ENCODE peak calls at places on chromosomes 6 and 20, in four cellular contexts. W is A549, M is K562, V is HepG2. N is an unnamed sample.

GRCh38 chr20:18006684-18007083 is 37.9 kb downstream of the MGME1 start:
- DNase-seq in V (no peak), M (no peak), W (no peak), N (no peak)

GRCh38 chr6:43848992-43849391 is 79.0 kb downstream of the VEGFA start:
- DNase-seq in W (no peak), M (no peak), V (peak), N (no peak)

GRCh38 chr20:50187403-50188051 is 3.1 kb upstream of the CEBPB start:
- DNase-seq in M (peak), V (peak), W (peak), N (peak)

GRCh38 chr20:3658708-3659491 is 4.3 kb downstream of the GFRA4 start:
- DNase-seq in W (no peak), M (no peak), V (peak), N (no peak)

GRCh38 chr20:3101737-3102574 is 17.4 kb upstream of the AVP start:
- DNase-seq in V (no peak), W (no peak), M (no peak), N (no peak)

GRCh38 chr20:23754731-23755130 is 4.0 kb upstream of the CST1 start:
- DNase-seq in W (no peak), M (no peak), V (no peak), N (no peak)

GRCh38 chr6:152338335-152339125 is 298.6 kb downstream of the SYNE1 start:
- DNase-seq in V (peak), M (peak), W (peak), N (peak)

GRCh38 chr20:34375977-34376430 is 12.9 kb downstream of the ITCH start:
- DNase-seq in M (no peak), V (peak), W (no peak), N (no peak)

GRCh38 chr6:19478992-19479391 is 358.2 kb upstream of the ID4 start:
- DNase-seq in M (no peak), W (no peak), V (no peak), N (peak)

GRCh38 chr6:157838718-157839430 is 15.8 kb downstream of the SNX9 start:
- DNase-seq in M (no peak), V (no peak), W (no peak), N (no peak)

GRCh38 chr6:138105446-138105845 is 1.8 kb downstream of the PERP start:
- DNase-seq in M (no peak), V (peak), W (peak), N (no peak)

GRCh38 chr6:157068691-157069228 is 254.6 kb downstream of the TMEM242 start:
- DNase-seq in W (no peak), V (no peak), M (no peak), N (peak)

GRCh38 chr6:157236040-157236725 is 87.1 kb downstream of the TMEM242 start:
- DNase-seq in W (no peak), V (no peak), M (no peak), N (no peak)

GRCh38 chr6:139257821-139258398 is 33.9 kb downstream of the TXLNB start:
- DNase-seq in V (no peak), M (no peak), W (no peak), N (no peak)

GRCh38 chr6:137873273-137873762 is 6.3 kb downstream of the TNFAIP3 start:
- DNase-seq in W (peak), V (peak), M (no peak), N (peak)

GRCh38 chr6:3343089-3343901 is 84.5 kb downstream of the PSMG4 start:
- DNase-seq in V (no peak), M (no peak), W (no peak), N (no peak)

GRCh38 chr6:43644940-43645612 is at the start of gene RSPH9:
- DNase-seq in W (peak), V (no peak), M (no peak), N (peak)

GRCh38 chr6:48567016-48567415 is 456.0 kb upstream of the PTCHD4 start:
- DNase-seq in M (no peak), W (no peak), V (no peak), N (no peak)

GRCh38 chr20:32650545-32650944 is 23.2 kb downstream of the C20orf203 start:
- DNase-seq in W (no peak), V (no peak), M (peak), N (no peak)

GRCh38 chr6:107113460-107114212 is 1.7 kb downstream of the BEND3 start:
- DNase-seq in V (no peak), M (no peak), W (no peak), N (no peak)

GRCh38 chr20:62734881-62735280 is 26.2 kb downstream of the NTSR1 start:
- DNase-seq in M (no peak), W (no peak), V (no peak), N (no peak)

GRCh38 chr6:26554669-26555504 is 16.7 kb downstream of the HMGN4 start:
- DNase-seq in W (peak), M (no peak), V (peak), N (peak)

GRCh38 chr20:6994452-6994851 is 227.0 kb downstream of the BMP2 start:
- DNase-seq in M (no peak), V (no peak), W (peak), N (no peak)

GRCh38 chr20:31823360-31824124 is 4.4 kb downstream of the MYLK2 start:
- DNase-seq in V (no peak), M (no peak), W (no peak), N (no peak)

GRCh38 chr6:17710331-17710730 is 3.6 kb upstream of the NUP153 start:
- DNase-seq in W (no peak), M (no peak), V (peak), N (peak)

GRCh38 chr6:24926192-24926591 is 9.6 kb downstream of the RIPOR2 start:
- DNase-seq in V (peak), M (no peak), W (no peak), N (no peak)

GRCh38 chr6:123838612-123839279 is 35.1 kb downstream of the NKAIN2 start:
- DNase-seq in W (no peak), V (no peak), M (no peak), N (no peak)

GRCh38 chr6:7529141-7529540 is 12.3 kb upstream of the DSP start:
- DNase-seq in M (no peak), V (no peak), W (no peak), N (no peak)

DNA sequence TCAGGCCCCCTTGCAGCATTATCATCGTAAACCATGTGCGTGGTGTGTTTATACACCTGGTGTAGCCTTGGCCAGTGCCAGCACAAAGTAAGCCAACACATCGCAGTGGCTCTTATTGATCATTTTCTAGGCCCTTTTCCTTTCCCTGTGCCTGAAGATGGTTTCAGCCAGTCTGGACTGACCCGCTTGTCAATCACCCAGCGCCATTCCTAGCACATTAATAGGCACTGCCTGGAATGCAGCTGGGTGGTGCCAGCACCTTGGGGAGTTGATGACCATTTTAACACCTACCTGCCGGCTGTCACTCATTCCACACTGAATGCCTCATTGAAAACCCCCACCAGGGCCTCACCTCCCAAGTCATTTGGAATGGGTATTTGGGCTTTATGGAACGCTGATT is 4.9 kb upstream of the UQCC2 start:
- DNase-seq in V (no peak), W (no peak), M (no peak), N (no peak)
- TF ChIP-seq MAZ in V (no peak), W (no peak), M (no peak), N (no peak)

GRCh38 chr6:100719883-100720682 is 161.0 kb downstream of the ASCC3 start:
- DNase-seq in W (peak), M (peak), V (peak), N (peak)
- TF ChIP-seq MAZ in W (no peak), M (no peak), V (no peak), N (no peak)

DNA sequence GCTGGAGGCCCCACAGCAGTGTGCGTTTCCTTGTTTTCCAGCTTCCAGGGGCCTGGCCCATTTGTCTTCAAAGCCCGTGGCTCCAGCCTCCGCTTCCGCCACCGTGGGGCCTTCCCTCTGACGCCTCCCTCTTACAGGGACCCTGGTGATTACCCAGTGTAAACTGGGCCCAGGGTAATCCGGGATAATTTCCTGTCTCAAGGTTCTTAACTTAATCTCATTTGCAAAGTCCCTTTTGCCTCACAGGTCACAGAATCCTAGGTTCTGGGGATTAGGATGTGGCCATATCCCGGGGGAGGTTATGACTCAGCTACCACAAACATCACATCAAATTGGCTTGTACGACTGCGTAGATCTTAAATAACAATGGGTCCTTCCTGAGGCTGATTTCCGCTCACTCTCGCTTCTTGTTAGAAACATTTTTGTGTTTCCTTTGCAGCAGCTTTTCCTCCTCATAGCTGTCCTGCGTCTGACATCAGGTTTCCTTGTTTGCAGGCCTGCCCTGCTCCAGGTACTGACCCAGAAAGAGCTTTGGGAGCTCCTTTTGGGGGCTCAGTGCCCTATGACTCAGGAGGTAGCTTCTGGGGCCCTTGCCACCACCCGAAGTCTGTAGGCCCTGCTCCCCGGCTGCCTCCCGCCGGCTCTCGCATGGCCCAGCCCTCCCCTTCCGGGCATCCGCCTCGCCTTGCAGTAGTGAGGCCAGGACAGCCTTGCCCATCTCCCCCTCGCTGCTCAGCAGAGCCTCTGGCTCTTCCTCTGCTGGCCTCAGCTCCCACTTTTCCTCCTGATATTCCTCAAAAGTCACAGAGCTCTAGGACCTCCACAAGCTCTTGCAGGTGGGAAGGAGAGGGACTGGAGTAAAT is 100.5 kb downstream of the ERMARD start:
- DNase-seq in V (no peak), W (no peak), M (no peak), N (no peak)
- TF ChIP-seq MAZ in V (no peak), W (no peak), M (no peak), N (no peak)

DNA sequence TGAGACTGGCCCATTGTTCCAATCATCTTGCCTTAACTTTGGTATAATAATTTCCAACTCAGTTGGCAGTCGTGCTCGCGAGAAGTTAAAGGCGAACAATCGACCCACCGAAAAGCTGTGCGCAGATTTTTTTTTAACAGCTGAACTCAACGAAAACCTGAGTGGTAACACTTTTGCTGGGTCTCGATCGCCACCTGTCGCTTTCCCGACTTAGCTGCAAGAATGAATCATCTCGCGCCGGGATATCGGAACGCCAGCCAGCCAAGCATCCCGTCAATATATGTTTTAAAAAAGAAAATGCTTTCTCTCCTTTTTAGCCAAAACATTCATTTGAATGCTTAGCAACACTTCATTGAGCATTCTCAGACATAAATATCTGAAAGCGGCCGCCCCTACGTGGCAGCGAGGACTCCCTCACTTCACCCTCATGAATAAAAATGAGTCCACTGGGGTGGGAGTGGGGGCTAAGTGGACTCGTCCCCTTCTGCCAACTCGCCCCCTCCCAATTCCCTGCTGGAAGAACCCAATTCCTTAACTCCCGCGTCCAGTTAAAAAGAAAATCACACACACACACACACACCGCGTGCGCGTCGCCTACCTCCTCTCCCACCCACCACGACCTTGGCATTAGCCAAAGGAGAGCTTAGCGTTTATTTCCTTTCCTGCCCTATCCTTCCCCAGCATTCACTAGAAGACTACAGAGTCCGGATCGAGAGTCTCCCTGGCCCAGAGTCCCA is 1.5 kb downstream of the COL12A1 start:
- DNase-seq in W (peak), V (peak), M (peak), N (peak)
- TF ChIP-seq MAZ in W (no peak), V (no peak), M (no peak), N (no peak)

GRCh38 chr20:13009682-13010406 is 1.1 kb downstream of the SPTLC3 start:
- DNase-seq in V (peak), W (no peak), M (no peak), N (peak)
- TF ChIP-seq MAZ in V (no peak), W (no peak), M (no peak), N (no peak)

GRCh38 chr20:721876-722275 is 46.3 kb upstream of the SCRT2 start:
- DNase-seq in V (no peak), M (no peak), W (no peak), N (no peak)
- TF ChIP-seq MAZ in V (no peak), M (no peak), W (no peak), N (no peak)

GRCh38 chr6:42281570-42281969 is 63.9 kb upstream of the MRPS10 start:
- DNase-seq in M (no peak), W (no peak), V (no peak), N (no peak)

GRCh38 chr6:42279966-42280629 is 62.4 kb upstream of the MRPS10 start:
- DNase-seq in V (no peak), W (no peak), M (no peak), N (peak)

GRCh38 chr6:42279144-42279781 is 61.6 kb upstream of the MRPS10 start:
- DNase-seq in M (no peak), V (no peak), W (peak), N (peak)

GRCh38 chr6:42278131-42278853 is 60.6 kb upstream of the MRPS10 start:
- DNase-seq in M (no peak), V (no peak), W (no peak), N (no peak)

DNA sequence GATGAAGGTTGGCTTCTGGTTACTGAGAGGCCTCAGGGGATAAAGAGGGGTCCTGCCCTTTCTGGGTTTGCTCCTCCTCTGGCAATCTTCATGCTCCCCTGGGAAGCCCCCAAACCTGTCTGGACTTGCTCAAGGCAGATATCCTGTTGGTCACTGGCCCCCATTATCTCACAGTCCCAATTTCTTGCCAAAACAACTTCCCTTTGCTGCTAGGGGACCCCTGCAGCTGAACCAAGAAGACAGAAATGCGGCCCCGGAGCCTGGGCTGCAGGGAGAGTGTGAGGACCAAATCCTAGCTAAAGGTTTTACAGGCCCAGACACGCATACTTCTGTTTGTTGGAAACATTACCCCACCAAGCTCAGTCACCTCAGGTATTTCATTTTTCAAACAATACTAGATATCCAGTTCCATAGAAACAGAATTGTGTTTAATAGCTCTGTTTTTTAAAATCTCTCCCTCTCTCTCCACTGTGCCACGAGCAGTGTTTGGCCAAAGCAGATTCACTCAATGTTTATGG is 63.4 kb upstream of the MRPS10 start:
- DNase-seq in V (no peak), M (no peak), W (no peak), N (no peak)
- TF ChIP-seq MAZ in V (no peak), M (no peak), W (no peak), N (no peak)

GRCh38 chr6:108710046-108710445 is 138.2 kb upstream of the ARMC2 start:
- DNase-seq in M (no peak), V (no peak), W (no peak), N (no peak)

GRCh38 chr6:108711831-108712230 is 136.4 kb upstream of the ARMC2 start:
- DNase-seq in V (no peak), W (no peak), M (no peak), N (no peak)

GRCh38 chr6:108711094-108711493 is 137.1 kb upstream of the ARMC2 start:
- DNase-seq in W (no peak), V (no peak), M (no peak), N (no peak)

GRCh38 chr6:108710560-108710959 is 137.7 kb upstream of the ARMC2 start:
- DNase-seq in W (no peak), M (no peak), V (no peak), N (no peak)

DNA sequence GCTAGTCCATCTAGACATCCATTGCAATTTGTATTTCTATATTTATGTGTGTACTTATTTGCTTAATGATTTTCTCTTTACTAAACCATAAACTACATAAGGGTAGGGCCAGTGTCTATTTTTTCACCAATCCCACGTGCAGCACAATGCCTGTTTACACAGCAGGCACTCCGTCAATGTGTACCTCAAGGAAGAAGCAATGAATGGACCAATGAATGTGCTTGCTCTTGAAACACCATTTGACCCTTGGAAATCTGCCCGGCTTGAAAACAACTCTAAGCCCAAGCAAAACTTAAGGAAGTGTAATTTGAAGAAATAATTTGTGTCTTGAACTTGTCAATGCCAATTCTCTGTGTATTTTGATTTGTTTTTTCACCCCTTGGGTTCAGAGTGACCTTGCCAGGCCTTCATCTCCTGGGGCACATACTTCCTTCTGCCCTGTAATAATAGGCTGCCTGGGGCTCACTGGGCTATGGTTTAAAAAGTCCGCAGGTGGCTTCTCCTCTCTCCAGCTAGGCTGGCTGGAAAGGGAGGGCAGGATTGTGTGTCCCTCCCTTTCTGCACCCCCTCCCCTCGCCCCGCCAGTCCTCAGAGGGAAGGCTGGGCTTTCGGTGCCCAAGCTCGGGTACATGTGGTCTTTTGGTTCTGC is 140.8 kb upstream of the ARMC2 start:
- DNase-seq in W (no peak), M (no peak), V (peak), N (peak)
- TF ChIP-seq MAZ in W (no peak), M (no peak), V (no peak), N (no peak)

GRCh38 chr6:150566486-150566885 is 33.2 kb upstream of the PLEKHG1 start:
- DNase-seq in V (no peak), M (no peak), W (no peak), N (no peak)

GRCh38 chr6:150567360-150567759 is 32.3 kb upstream of the PLEKHG1 start:
- DNase-seq in V (peak), W (no peak), M (no peak), N (no peak)

GRCh38 chr6:150565945-150566344 is 33.7 kb upstream of the PLEKHG1 start:
- DNase-seq in M (no peak), V (no peak), W (no peak), N (no peak)

GRCh38 chr6:150568560-150568959 is 31.1 kb upstream of the PLEKHG1 start:
- DNase-seq in V (peak), W (no peak), M (no peak), N (no peak)

GRCh38 chr6:150567823-150568383 is 31.8 kb upstream of the PLEKHG1 start:
- DNase-seq in M (no peak), V (no peak), W (no peak), N (no peak)
- TF ChIP-seq MAZ in M (no peak), V (no peak), W (no peak), N (no peak)

GRCh38 chr20:13525225-13525940 is 113.3 kb downstream of the TASP1 start:
- DNase-seq in M (no peak), V (peak), W (peak), N (peak)
- TF ChIP-seq MAZ in M (no peak), V (no peak), W (no peak), N (no peak)